ENCODE peak calls at places on chromosomes 3 and 15, in four cellular contexts. Z is HCT116, M is H1, G is K562. R is an unnamed sample.

GRCh38 chr3:48119495-48120193 is 68.6 kb downstream of the CDC25A start:
- DNase-seq in Z (no peak), M (no peak), G (no peak), R (no peak)

GRCh38 chr3:177673105-177673804 is 476.0 kb upstream of the TBL1XR1 start:
- DNase-seq in Z (no peak), M (no peak), G (no peak), R (no peak)

GRCh38 chr15:84570164-84570692 is 30.6 kb upstream of the ZSCAN2 start:
- DNase-seq in Z (no peak), M (no peak), G (peak; percentile 65), R (peak; percentile 35)

GRCh38 chr3:41848745-41849574 is 112.9 kb downstream of the ULK4 start:
- DNase-seq in Z (no peak), M (no peak), G (no peak), R (no peak)

GRCh38 chr3:122484985-122485384 is 29.8 kb downstream of the KPNA1 start:
- DNase-seq in Z (no peak), M (no peak), G (no peak), R (no peak)

GRCh38 chr3:66396161-66396760 is 104.6 kb downstream of the LRIG1 start:
- DNase-seq in Z (no peak), M (no peak), G (no peak), R (no peak)

GRCh38 chr3:46372492-46373359 is 2.0 kb downstream of the CCR5 start:
- DNase-seq in Z (no peak), M (no peak), G (no peak), R (peak; percentile 73)

GRCh38 chr15:99296386-99296785 is 45.1 kb downstream of the LRRC28 start:
- DNase-seq in Z (no peak), M (no peak), G (no peak), R (no peak)

GRCh38 chr3:60402951-60403350 is 848.3 kb downstream of the FHIT start:
- DNase-seq in Z (no peak), M (no peak), G (no peak), R (no peak)

GRCh38 chr3:100556656-100557310 is 52.6 kb upstream of the ADGRG7 start:
- DNase-seq in Z (no peak), M (no peak), G (no peak), R (no peak)
- TF ChIP-seq JUND in Z (no peak), M (no peak), G (no peak), R (no peak)

GRCh38 chr3:25153130-25153529 is 274.9 kb upstream of the RARB start:
- DNase-seq in Z (no peak), M (no peak), G (no peak), R (no peak)

GRCh38 chr3:25151497-25151896 is 276.6 kb upstream of the RARB start:
- DNase-seq in Z (no peak), M (no peak), G (no peak), R (no peak)

GRCh38 chr3:25153561-25153960 is 274.5 kb upstream of the RARB start:
- DNase-seq in Z (no peak), M (no peak), G (no peak), R (no peak)

GRCh38 chr3:25155696-25156471 is 272.2 kb upstream of the RARB start:
- DNase-seq in Z (no peak), M (no peak), G (no peak), R (no peak)

GRCh38 chr3:25156526-25157075 is 271.5 kb upstream of the RARB start:
- DNase-seq in Z (no peak), M (no peak), G (no peak), R (peak; percentile 5)
- TF ChIP-seq JUND in Z (no peak), M (peak; percentile 21), G (no peak), R (no peak)

GRCh38 chr3:137768021-137768360 is 3.9 kb downstream of the SOX14 start:
- DNase-seq in Z (no peak), M (peak; percentile 76), G (no peak), R (no peak)

GRCh38 chr3:137767146-137768020 is 3.3 kb downstream of the SOX14 start:
- DNase-seq in Z (no peak), M (peak; percentile 74), G (no peak), R (no peak)

GRCh38 chr3:137765310-137766033 is 1.4 kb downstream of the SOX14 start:
- DNase-seq in Z (no peak), M (peak; percentile 59), G (no peak), R (no peak)

GRCh38 chr3:137764563-137765309 is 621 bp downstream of the SOX14 start:
- DNase-seq in Z (no peak), M (peak; percentile 69), G (no peak), R (no peak)

GRCh38 chr3:137766069-137766960 is 2.2 kb downstream of the SOX14 start:
- DNase-seq in Z (no peak), M (peak; percentile 64), G (no peak), R (no peak)
- TF ChIP-seq JUND in Z (no peak), M (no peak), G (no peak), R (no peak)

DNA sequence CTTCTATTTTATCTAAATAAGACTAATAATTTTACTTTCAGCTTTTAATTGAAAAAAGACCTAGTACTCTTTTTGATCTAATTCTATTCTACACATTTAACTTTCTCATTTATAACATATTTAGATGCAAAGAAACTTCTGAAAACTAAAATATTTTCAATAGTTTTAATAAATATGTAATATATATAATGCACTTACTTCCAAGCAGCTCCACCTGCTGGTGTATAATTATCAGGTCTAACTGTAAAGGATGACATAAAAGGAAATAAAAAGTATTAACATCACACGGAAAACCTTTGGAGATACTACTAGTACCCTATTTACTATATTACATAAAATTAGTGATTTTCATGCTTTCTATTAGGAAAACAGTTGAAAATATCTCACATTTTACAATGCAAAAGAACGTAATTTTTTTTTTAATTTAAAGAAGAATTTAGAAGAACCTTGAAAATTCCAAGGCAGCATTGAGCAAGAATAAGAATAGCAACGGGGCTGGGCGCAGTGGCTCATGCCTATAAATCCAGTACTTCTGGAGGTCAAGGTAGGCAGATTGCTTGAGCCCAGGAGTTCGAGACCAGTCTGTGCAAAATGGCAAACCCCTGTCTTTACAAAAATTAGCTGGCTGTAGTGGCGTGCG is 10.2 kb downstream of the PLSCR5 start:
- DNase-seq in Z (peak; percentile 16), M (no peak), G (no peak), R (no peak)
- TF ChIP-seq JUND in Z (no peak), M (no peak), G (no peak), R (no peak)

GRCh38 chr3:50474717-50475116 is 28.7 kb downstream of the CACNA2D2 start:
- DNase-seq in Z (no peak), M (no peak), G (no peak), R (no peak)

GRCh38 chr3:50472958-50473357 is 30.5 kb downstream of the CACNA2D2 start:
- DNase-seq in Z (no peak), M (no peak), G (no peak), R (no peak)

GRCh38 chr3:50478671-50479070 is 24.8 kb downstream of the CACNA2D2 start:
- DNase-seq in Z (no peak), M (no peak), G (no peak), R (no peak)

GRCh38 chr3:50478051-50478450 is 25.4 kb downstream of the CACNA2D2 start:
- DNase-seq in Z (no peak), M (no peak), G (no peak), R (no peak)

DNA sequence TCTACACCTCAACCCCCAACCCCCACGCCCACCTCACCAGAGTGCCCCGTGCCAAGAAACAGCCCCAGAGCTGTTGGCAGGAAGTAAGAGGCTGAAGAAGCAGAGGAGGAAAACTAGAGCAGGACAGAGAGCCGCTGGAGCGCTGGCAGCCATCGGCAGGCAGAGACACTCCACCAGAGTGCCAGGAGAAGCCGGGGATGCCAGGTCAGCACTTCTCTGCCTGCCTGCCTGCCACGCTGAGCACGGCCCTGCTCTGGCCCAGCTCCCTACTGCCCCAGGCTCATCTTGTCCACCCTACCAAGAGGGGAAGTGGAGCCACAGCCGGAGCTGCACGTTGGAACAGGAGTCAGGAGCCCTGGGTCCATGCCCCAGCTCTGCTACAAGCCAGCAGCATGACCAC is 29.7 kb downstream of the CACNA2D2 start:
- DNase-seq in Z (no peak), M (no peak), G (no peak), R (no peak)
- TF ChIP-seq JUND in Z (no peak), M (no peak), G (no peak), R (no peak)